ENCODE peak calls at places on chromosomes 5 and 9, in nine cellular contexts. One of them, this sample, is unnamed.

GRCh38 chr5:9245071-9245470 is 300.8 kb downstream of the SEMA5A start:
- DNase-seq in SK-N-MC: no peak
- DNase-seq in brain microvascular endothelial cell: peak
- DNase-seq in AG09309: no peak
- DNase-seq in GM12878: no peak
- DNase-seq in psoas muscle: no peak
- DNase-seq in Jurkat, Clone E6-1: no peak
- DNase-seq in heart left ventricle: no peak
- DNase-seq in kidney: no peak
- DNase-seq in this sample: no peak

GRCh38 chr5:24505291-24505690 is 139.5 kb downstream of the CDH10 start:
- DNase-seq in SK-N-MC: no peak
- DNase-seq in brain microvascular endothelial cell: no peak
- DNase-seq in AG09309: no peak
- DNase-seq in GM12878: no peak
- DNase-seq in psoas muscle: no peak
- DNase-seq in Jurkat, Clone E6-1: no peak
- DNase-seq in heart left ventricle: no peak
- DNase-seq in kidney: no peak
- DNase-seq in this sample: no peak

GRCh38 chr5:56819027-56819881 is 3.9 kb downstream of the MAP3K1 start:
- DNase-seq in SK-N-MC: no peak
- DNase-seq in brain microvascular endothelial cell: no peak
- DNase-seq in AG09309: no peak
- DNase-seq in GM12878: no peak
- DNase-seq in psoas muscle: no peak
- DNase-seq in Jurkat, Clone E6-1: no peak
- DNase-seq in heart left ventricle: no peak
- DNase-seq in kidney: no peak
- DNase-seq in this sample: no peak

GRCh38 chr9:137000177-137000930 is 4.0 kb upstream of the CLIC3 start:
- DNase-seq in SK-N-MC: no peak
- DNase-seq in brain microvascular endothelial cell: peak
- DNase-seq in AG09309: peak
- DNase-seq in GM12878: peak
- DNase-seq in psoas muscle: no peak
- DNase-seq in Jurkat, Clone E6-1: no peak
- DNase-seq in heart left ventricle: no peak
- DNase-seq in kidney: no peak
- DNase-seq in this sample: no peak

GRCh38 chr9:97374811-97375210 is 37.1 kb upstream of the TDRD7 start:
- DNase-seq in SK-N-MC: no peak
- DNase-seq in brain microvascular endothelial cell: no peak
- DNase-seq in AG09309: no peak
- DNase-seq in GM12878: no peak
- DNase-seq in psoas muscle: no peak
- DNase-seq in Jurkat, Clone E6-1: no peak
- DNase-seq in heart left ventricle: no peak
- DNase-seq in kidney: no peak
- DNase-seq in this sample: no peak

GRCh38 chr5:126718246-126718868 is 58.6 kb upstream of the LMNB1 start:
- DNase-seq in SK-N-MC: no peak
- DNase-seq in brain microvascular endothelial cell: no peak
- DNase-seq in AG09309: no peak
- DNase-seq in GM12878: no peak
- DNase-seq in psoas muscle: no peak
- DNase-seq in Jurkat, Clone E6-1: no peak
- DNase-seq in heart left ventricle: no peak
- DNase-seq in kidney: no peak
- DNase-seq in this sample: no peak

GRCh38 chr9:90956026-90956810 is 154.6 kb downstream of the SYK start:
- DNase-seq in SK-N-MC: no peak
- DNase-seq in brain microvascular endothelial cell: peak
- DNase-seq in AG09309: no peak
- DNase-seq in GM12878: no peak
- DNase-seq in psoas muscle: no peak
- DNase-seq in Jurkat, Clone E6-1: no peak
- DNase-seq in heart left ventricle: no peak
- DNase-seq in kidney: no peak
- DNase-seq in this sample: no peak

GRCh38 chr9:31824860-31825259 is 559.6 kb upstream of the ACO1 start:
- DNase-seq in SK-N-MC: no peak
- DNase-seq in brain microvascular endothelial cell: no peak
- DNase-seq in AG09309: no peak
- DNase-seq in GM12878: no peak
- DNase-seq in psoas muscle: no peak
- DNase-seq in Jurkat, Clone E6-1: no peak
- DNase-seq in heart left ventricle: no peak
- DNase-seq in kidney: no peak
- DNase-seq in this sample: no peak

GRCh38 chr5:139775872-139776271 is 19.7 kb upstream of the PSD2 start:
- DNase-seq in SK-N-MC: no peak
- DNase-seq in brain microvascular endothelial cell: no peak
- DNase-seq in AG09309: no peak
- DNase-seq in GM12878: no peak
- DNase-seq in psoas muscle: no peak
- DNase-seq in Jurkat, Clone E6-1: no peak
- DNase-seq in heart left ventricle: no peak
- DNase-seq in kidney: no peak
- DNase-seq in this sample: no peak

GRCh38 chr9:4530375-4530774 is 40.1 kb downstream of the SLC1A1 start:
- DNase-seq in SK-N-MC: no peak
- DNase-seq in brain microvascular endothelial cell: no peak
- DNase-seq in AG09309: no peak
- DNase-seq in GM12878: peak
- DNase-seq in psoas muscle: no peak
- DNase-seq in Jurkat, Clone E6-1: no peak
- DNase-seq in heart left ventricle: no peak
- DNase-seq in kidney: no peak
- DNase-seq in this sample: no peak
- H3K4me3 ChIP-seq in SK-N-MC: no peak
- H3K4me3 ChIP-seq in brain microvascular endothelial cell: no peak
- H3K4me3 ChIP-seq in AG09309: no peak
- H3K4me3 ChIP-seq in GM12878: no peak
- H3K4me3 ChIP-seq in psoas muscle: no peak
- H3K4me3 ChIP-seq in Jurkat, Clone E6-1: no peak
- H3K4me3 ChIP-seq in heart left ventricle: no peak
- H3K4me3 ChIP-seq in kidney: no peak
- H3K4me3 ChIP-seq in this sample: no peak

DNA sequence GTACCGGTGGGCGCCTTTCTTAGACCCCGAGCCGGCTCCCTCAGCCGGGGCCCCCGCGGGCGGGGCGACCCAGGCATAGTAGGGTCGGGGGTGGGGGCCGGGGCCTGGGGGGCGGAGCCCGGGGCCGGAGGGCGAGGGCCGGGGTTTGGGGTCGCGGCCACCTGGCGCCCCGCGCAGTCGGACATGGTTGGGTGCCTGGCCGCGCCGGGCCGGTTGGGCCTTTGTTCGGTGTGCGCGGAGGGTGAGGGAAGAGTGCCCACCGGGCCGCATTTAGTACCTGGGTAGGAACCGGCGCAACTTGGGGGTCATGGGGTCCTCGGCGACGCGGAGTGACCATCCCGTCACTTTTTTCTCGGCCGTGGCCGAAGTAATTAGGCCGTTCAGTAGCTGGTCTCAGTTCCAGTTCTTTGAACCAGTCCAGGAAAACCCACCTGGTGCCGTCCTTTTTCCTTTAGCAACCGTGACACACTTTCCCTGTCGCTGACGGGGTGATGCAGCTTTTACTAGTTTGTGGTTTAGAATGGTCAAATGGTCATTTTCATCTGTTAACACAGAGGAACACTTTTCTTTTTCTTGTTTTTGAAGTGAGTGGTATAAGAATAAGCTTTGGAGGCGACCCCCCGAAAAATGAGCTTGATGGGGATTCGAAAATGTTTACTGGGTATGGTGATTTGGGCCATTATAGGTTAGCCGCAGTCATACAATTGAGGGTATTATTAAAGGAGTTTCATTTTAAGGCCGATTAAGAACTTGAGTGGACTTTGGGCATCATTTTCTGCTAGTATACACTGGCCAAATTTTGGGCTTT is 555 bp downstream of the CKS2 start:
- DNase-seq in SK-N-MC: no peak
- DNase-seq in brain microvascular endothelial cell: no peak
- DNase-seq in AG09309: no peak
- DNase-seq in GM12878: no peak
- DNase-seq in psoas muscle: no peak
- DNase-seq in Jurkat, Clone E6-1: no peak
- DNase-seq in heart left ventricle: no peak
- DNase-seq in kidney: peak
- DNase-seq in this sample: no peak
- H3K4me3 ChIP-seq in SK-N-MC: peak
- H3K4me3 ChIP-seq in brain microvascular endothelial cell: peak
- H3K4me3 ChIP-seq in AG09309: peak
- H3K4me3 ChIP-seq in GM12878: peak
- H3K4me3 ChIP-seq in psoas muscle: peak
- H3K4me3 ChIP-seq in Jurkat, Clone E6-1: peak
- H3K4me3 ChIP-seq in heart left ventricle: peak
- H3K4me3 ChIP-seq in kidney: peak
- H3K4me3 ChIP-seq in this sample: peak

GRCh38 chr5:80937591-80937990 is 22.6 kb upstream of the RASGRF2 start:
- DNase-seq in SK-N-MC: no peak
- DNase-seq in brain microvascular endothelial cell: peak
- DNase-seq in AG09309: no peak
- DNase-seq in GM12878: no peak
- DNase-seq in psoas muscle: no peak
- DNase-seq in Jurkat, Clone E6-1: no peak
- DNase-seq in heart left ventricle: no peak
- DNase-seq in kidney: no peak
- DNase-seq in this sample: peak

GRCh38 chr5:80935811-80936385 is 24.3 kb upstream of the RASGRF2 start:
- DNase-seq in SK-N-MC: no peak
- DNase-seq in brain microvascular endothelial cell: no peak
- DNase-seq in AG09309: no peak
- DNase-seq in GM12878: no peak
- DNase-seq in psoas muscle: no peak
- DNase-seq in Jurkat, Clone E6-1: no peak
- DNase-seq in heart left ventricle: no peak
- DNase-seq in kidney: no peak
- DNase-seq in this sample: no peak

GRCh38 chr5:80941496-80941895 is 18.7 kb upstream of the RASGRF2 start:
- DNase-seq in SK-N-MC: no peak
- DNase-seq in brain microvascular endothelial cell: no peak
- DNase-seq in AG09309: no peak
- DNase-seq in GM12878: no peak
- DNase-seq in psoas muscle: no peak
- DNase-seq in Jurkat, Clone E6-1: no peak
- DNase-seq in heart left ventricle: no peak
- DNase-seq in kidney: no peak
- DNase-seq in this sample: no peak
- H3K4me3 ChIP-seq in SK-N-MC: no peak
- H3K4me3 ChIP-seq in brain microvascular endothelial cell: no peak
- H3K4me3 ChIP-seq in AG09309: no peak
- H3K4me3 ChIP-seq in GM12878: no peak
- H3K4me3 ChIP-seq in psoas muscle: no peak
- H3K4me3 ChIP-seq in Jurkat, Clone E6-1: no peak
- H3K4me3 ChIP-seq in heart left ventricle: no peak
- H3K4me3 ChIP-seq in kidney: no peak
- H3K4me3 ChIP-seq in this sample: no peak

GRCh38 chr9:120893917-120894316 is 16.9 kb upstream of the PHF19 start:
- DNase-seq in SK-N-MC: no peak
- DNase-seq in brain microvascular endothelial cell: no peak
- DNase-seq in AG09309: no peak
- DNase-seq in GM12878: no peak
- DNase-seq in psoas muscle: no peak
- DNase-seq in Jurkat, Clone E6-1: no peak
- DNase-seq in heart left ventricle: no peak
- DNase-seq in kidney: no peak
- DNase-seq in this sample: no peak

GRCh38 chr9:120892177-120892747 is 15.3 kb upstream of the PHF19 start:
- DNase-seq in SK-N-MC: no peak
- DNase-seq in brain microvascular endothelial cell: no peak
- DNase-seq in AG09309: no peak
- DNase-seq in GM12878: peak
- DNase-seq in psoas muscle: no peak
- DNase-seq in Jurkat, Clone E6-1: no peak
- DNase-seq in heart left ventricle: no peak
- DNase-seq in kidney: no peak
- DNase-seq in this sample: no peak

GRCh38 chr9:120891255-120891954 is 14.4 kb upstream of the PHF19 start:
- DNase-seq in SK-N-MC: no peak
- DNase-seq in brain microvascular endothelial cell: no peak
- DNase-seq in AG09309: no peak
- DNase-seq in GM12878: no peak
- DNase-seq in psoas muscle: no peak
- DNase-seq in Jurkat, Clone E6-1: no peak
- DNase-seq in heart left ventricle: no peak
- DNase-seq in kidney: no peak
- DNase-seq in this sample: no peak

GRCh38 chr9:120893585-120893857 is 16.5 kb upstream of the PHF19 start:
- DNase-seq in SK-N-MC: no peak
- DNase-seq in brain microvascular endothelial cell: no peak
- DNase-seq in AG09309: no peak
- DNase-seq in GM12878: no peak
- DNase-seq in psoas muscle: no peak
- DNase-seq in Jurkat, Clone E6-1: no peak
- DNase-seq in heart left ventricle: no peak
- DNase-seq in kidney: no peak
- DNase-seq in this sample: peak

DNA sequence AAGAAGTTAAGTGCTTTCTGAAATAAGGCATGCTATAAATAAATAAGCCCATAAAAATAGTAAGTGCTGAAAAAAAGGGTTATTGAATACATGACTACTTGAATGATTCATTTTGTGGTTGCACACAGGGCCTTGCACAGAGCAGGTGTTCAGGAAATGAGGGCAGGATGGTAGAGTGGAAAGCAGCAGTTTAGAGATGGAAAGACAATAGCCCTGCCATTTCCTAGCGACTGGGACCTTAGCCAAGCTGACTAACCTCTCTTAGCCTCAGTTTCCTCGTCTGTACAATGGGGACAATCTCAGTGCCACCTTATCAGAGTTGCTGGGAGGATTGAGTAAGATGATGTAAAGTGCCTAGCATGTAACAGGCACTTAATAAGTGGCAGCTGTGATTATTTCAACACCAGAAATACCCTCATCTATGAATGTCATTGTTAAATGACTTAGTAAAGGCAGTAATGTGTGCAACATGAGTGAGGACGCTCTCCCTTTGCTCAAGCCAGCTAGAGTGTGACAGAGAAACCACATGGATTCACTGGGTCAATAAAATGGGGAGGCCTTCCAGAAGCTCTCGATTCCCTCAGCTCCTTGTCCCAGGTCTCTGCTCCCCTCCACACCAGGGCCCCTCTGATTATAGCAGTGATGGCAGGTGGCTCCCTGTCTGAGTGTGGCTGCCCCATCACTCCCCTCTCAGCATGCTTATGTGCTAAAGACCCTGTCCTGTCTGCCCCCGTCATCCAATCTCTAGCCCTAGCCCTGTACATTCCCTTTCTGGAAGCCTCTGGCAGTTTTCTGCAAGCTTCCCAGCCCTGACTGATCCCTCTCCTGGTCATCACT is 16.0 kb upstream of the PHF19 start:
- DNase-seq in SK-N-MC: no peak
- DNase-seq in brain microvascular endothelial cell: peak
- DNase-seq in AG09309: peak
- DNase-seq in GM12878: no peak
- DNase-seq in psoas muscle: no peak
- DNase-seq in Jurkat, Clone E6-1: peak
- DNase-seq in heart left ventricle: no peak
- DNase-seq in kidney: no peak
- DNase-seq in this sample: peak
- H3K4me3 ChIP-seq in SK-N-MC: no peak
- H3K4me3 ChIP-seq in brain microvascular endothelial cell: no peak
- H3K4me3 ChIP-seq in AG09309: no peak
- H3K4me3 ChIP-seq in GM12878: no peak
- H3K4me3 ChIP-seq in psoas muscle: no peak
- H3K4me3 ChIP-seq in Jurkat, Clone E6-1: no peak
- H3K4me3 ChIP-seq in heart left ventricle: no peak
- H3K4me3 ChIP-seq in kidney: no peak
- H3K4me3 ChIP-seq in this sample: no peak

GRCh38 chr9:22005700-22006605 is 3.2 kb downstream of the CDKN2B start:
- DNase-seq in SK-N-MC: no peak
- DNase-seq in brain microvascular endothelial cell: no peak
- DNase-seq in AG09309: no peak
- DNase-seq in GM12878: no peak
- DNase-seq in psoas muscle: no peak
- DNase-seq in Jurkat, Clone E6-1: no peak
- DNase-seq in heart left ventricle: peak
- DNase-seq in kidney: no peak
- DNase-seq in this sample: no peak
- H3K4me3 ChIP-seq in SK-N-MC: no peak
- H3K4me3 ChIP-seq in brain microvascular endothelial cell: peak
- H3K4me3 ChIP-seq in AG09309: no peak
- H3K4me3 ChIP-seq in GM12878: no peak
- H3K4me3 ChIP-seq in psoas muscle: peak
- H3K4me3 ChIP-seq in Jurkat, Clone E6-1: no peak
- H3K4me3 ChIP-seq in heart left ventricle: no peak
- H3K4me3 ChIP-seq in kidney: no peak
- H3K4me3 ChIP-seq in this sample: peak